ENCODE peak calls at places on chromosome 9, in four cellular contexts. One of them, this sample, is unnamed.

GRCh38 chr9:27413507-27414214 is 110.4 kb upstream of the IFNK start:
- DNase-seq in IMR-90: no peak
- DNase-seq in gastrocnemius medialis: no peak
- DNase-seq in left ventricle myocardium inferior: no peak
- DNase-seq in this sample: no peak

GRCh38 chr9:26413625-26414024 is 479.0 kb downstream of the CAAP1 start:
- DNase-seq in gastrocnemius medialis: no peak
- DNase-seq in IMR-90: no peak
- DNase-seq in left ventricle myocardium inferior: no peak
- DNase-seq in this sample: no peak

GRCh38 chr9:114662081-114662989 is 4.7 kb upstream of the TEX53 start:
- DNase-seq in IMR-90: peak
- DNase-seq in gastrocnemius medialis: no peak
- DNase-seq in left ventricle myocardium inferior: no peak
- DNase-seq in this sample: peak

GRCh38 chr9:113990975-113991471 is 87.1 kb downstream of the AMBP start:
- DNase-seq in IMR-90: peak
- DNase-seq in gastrocnemius medialis: no peak
- DNase-seq in left ventricle myocardium inferior: no peak
- DNase-seq in this sample: no peak

GRCh38 chr9:95055851-95056551 is 261.5 kb downstream of the FANCC start:
- DNase-seq in IMR-90: peak
- DNase-seq in gastrocnemius medialis: peak
- DNase-seq in left ventricle myocardium inferior: no peak
- DNase-seq in this sample: no peak

GRCh38 chr9:85425153-85425611 is 316.6 kb downstream of the AGTPBP1 start:
- DNase-seq in left ventricle myocardium inferior: peak
- DNase-seq in gastrocnemius medialis: no peak
- DNase-seq in IMR-90: no peak
- DNase-seq in this sample: peak

GRCh38 chr9:133780962-133781827 is 43.0 kb upstream of the SARDH start:
- DNase-seq in gastrocnemius medialis: no peak
- DNase-seq in left ventricle myocardium inferior: no peak
- DNase-seq in IMR-90: no peak
- DNase-seq in this sample: no peak

GRCh38 chr9:122498883-122499288 is 11.7 kb upstream of the OR1J2 start:
- DNase-seq in left ventricle myocardium inferior: no peak
- DNase-seq in IMR-90: peak
- DNase-seq in gastrocnemius medialis: no peak
- DNase-seq in this sample: peak

GRCh38 chr9:211557-211956 is 3.1 kb upstream of the DOCK8 start:
- DNase-seq in gastrocnemius medialis: no peak
- DNase-seq in left ventricle myocardium inferior: no peak
- DNase-seq in IMR-90: no peak
- DNase-seq in this sample: no peak

GRCh38 chr9:107016383-107016782 is 153.4 kb downstream of the ZNF462 start:
- DNase-seq in IMR-90: no peak
- DNase-seq in left ventricle myocardium inferior: no peak
- DNase-seq in gastrocnemius medialis: no peak
- DNase-seq in this sample: no peak

GRCh38 chr9:63816742-63817621 is 1468.0 kb downstream of the FOXD4L5 start:
- DNase-seq in gastrocnemius medialis: peak
- DNase-seq in IMR-90: peak
- DNase-seq in left ventricle myocardium inferior: peak
- DNase-seq in this sample: peak

GRCh38 chr9:81613002-81613750 is 76.2 kb downstream of the TLE1 start:
- DNase-seq in gastrocnemius medialis: peak
- DNase-seq in IMR-90: peak
- DNase-seq in left ventricle myocardium inferior: peak
- DNase-seq in this sample: no peak

GRCh38 chr9:757246-757881 is 84.1 kb upstream of the DMRT1 start:
- DNase-seq in gastrocnemius medialis: no peak
- DNase-seq in IMR-90: peak
- DNase-seq in left ventricle myocardium inferior: no peak
- DNase-seq in this sample: no peak

GRCh38 chr9:117705386-117705785 is 1.2 kb downstream of the TLR4 start:
- DNase-seq in gastrocnemius medialis: no peak
- DNase-seq in IMR-90: no peak
- DNase-seq in left ventricle myocardium inferior: no peak
- DNase-seq in this sample: no peak

GRCh38 chr9:124062172-124062571 is 50.6 kb downstream of the LHX2 start:
- DNase-seq in left ventricle myocardium inferior: no peak
- DNase-seq in IMR-90: no peak
- DNase-seq in gastrocnemius medialis: no peak
- DNase-seq in this sample: no peak

GRCh38 chr9:71364196-71364955 is 243.0 kb upstream of the TRPM3 start:
- DNase-seq in gastrocnemius medialis: no peak
- DNase-seq in IMR-90: no peak
- DNase-seq in left ventricle myocardium inferior: no peak
- DNase-seq in this sample: no peak

GRCh38 chr9:112868956-112869594 is 21.6 kb downstream of the SLC46A2 start:
- DNase-seq in gastrocnemius medialis: no peak
- DNase-seq in IMR-90: no peak
- DNase-seq in left ventricle myocardium inferior: no peak
- DNase-seq in this sample: peak

GRCh38 chr9:76637426-76637825 is 126.8 kb upstream of the PCA3 start:
- DNase-seq in gastrocnemius medialis: no peak
- DNase-seq in left ventricle myocardium inferior: no peak
- DNase-seq in IMR-90: no peak
- DNase-seq in this sample: no peak

GRCh38 chr9:95499847-95500246 is 16.9 kb downstream of the PTCH1 start:
- DNase-seq in gastrocnemius medialis: no peak
- DNase-seq in left ventricle myocardium inferior: no peak
- DNase-seq in IMR-90: peak
- DNase-seq in this sample: no peak

GRCh38 chr9:33737811-33738606 is 57.4 kb upstream of the PRSS3 start:
- DNase-seq in left ventricle myocardium inferior: peak
- DNase-seq in gastrocnemius medialis: no peak
- DNase-seq in IMR-90: peak
- DNase-seq in this sample: no peak

GRCh38 chr9:751137-752051 is 90.1 kb upstream of the DMRT1 start:
- DNase-seq in left ventricle myocardium inferior: no peak
- DNase-seq in IMR-90: peak
- DNase-seq in gastrocnemius medialis: peak
- DNase-seq in this sample: no peak

GRCh38 chr9:130872912-130873503 is 23.6 kb downstream of the QRFP start:
- DNase-seq in IMR-90: no peak
- DNase-seq in left ventricle myocardium inferior: peak
- DNase-seq in gastrocnemius medialis: peak
- DNase-seq in this sample: no peak

GRCh38 chr9:130298663-130299279 is 33.2 kb downstream of the HMCN2 start:
- DNase-seq in gastrocnemius medialis: no peak
- DNase-seq in left ventricle myocardium inferior: no peak
- DNase-seq in IMR-90: no peak
- DNase-seq in this sample: no peak

GRCh38 chr9:1208185-1208584 is 158.0 kb downstream of the DMRT2 start:
- DNase-seq in left ventricle myocardium inferior: no peak
- DNase-seq in IMR-90: peak
- DNase-seq in gastrocnemius medialis: no peak
- DNase-seq in this sample: no peak

GRCh38 chr9:28234899-28235277 is 661.6 kb upstream of the C9orf72 start:
- DNase-seq in left ventricle myocardium inferior: no peak
- DNase-seq in IMR-90: peak
- DNase-seq in gastrocnemius medialis: no peak
- DNase-seq in this sample: no peak

GRCh38 chr9:128657796-128658195 is 1.1 kb upstream of the DYNC2I2 start:
- DNase-seq in gastrocnemius medialis: no peak
- DNase-seq in left ventricle myocardium inferior: no peak
- DNase-seq in IMR-90: no peak
- DNase-seq in this sample: no peak

GRCh38 chr9:128654481-128654880 is 2.2 kb downstream of the DYNC2I2 start:
- DNase-seq in gastrocnemius medialis: no peak
- DNase-seq in IMR-90: no peak
- DNase-seq in left ventricle myocardium inferior: no peak
- DNase-seq in this sample: no peak

GRCh38 chr9:128656416-128657343 is at the start of gene DYNC2I2:
- DNase-seq in gastrocnemius medialis: peak
- DNase-seq in left ventricle myocardium inferior: peak
- DNase-seq in IMR-90: peak
- DNase-seq in this sample: peak

GRCh38 chr9:128653941-128654340 is 2.7 kb downstream of the DYNC2I2 start:
- DNase-seq in gastrocnemius medialis: no peak
- DNase-seq in left ventricle myocardium inferior: no peak
- DNase-seq in IMR-90: no peak
- DNase-seq in this sample: no peak

DNA sequence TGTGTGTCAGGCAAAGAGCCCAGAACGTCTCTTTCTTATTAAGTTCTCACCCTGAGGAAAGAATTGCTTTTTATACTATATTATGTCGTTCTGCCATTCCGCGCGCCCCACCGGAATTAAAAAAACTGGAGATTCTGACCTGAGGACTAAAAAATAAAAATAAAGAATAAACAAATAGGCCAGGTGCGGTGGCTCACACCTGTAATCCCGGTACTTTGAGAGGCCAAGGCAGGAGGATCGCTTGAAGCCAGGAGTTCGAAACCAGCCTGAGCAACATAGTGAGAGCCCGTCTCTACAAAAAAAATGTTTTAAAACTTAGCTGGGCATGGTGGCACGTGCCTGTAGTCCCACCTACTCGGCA is 677 bp upstream of the DYNC2I2 start:
- DNase-seq in left ventricle myocardium inferior: no peak
- DNase-seq in gastrocnemius medialis: no peak
- DNase-seq in IMR-90: no peak
- DNase-seq in this sample: no peak
- H3K4me3 ChIP-seq in left ventricle myocardium inferior: peak
- H3K4me3 ChIP-seq in gastrocnemius medialis: peak
- H3K4me3 ChIP-seq in IMR-90: no peak
- H3K4me3 ChIP-seq in this sample: no peak

GRCh38 chr9:127049044-127049443 is 73.4 kb downstream of the ANGPTL2 start:
- DNase-seq in gastrocnemius medialis: no peak
- DNase-seq in IMR-90: peak
- DNase-seq in left ventricle myocardium inferior: no peak
- DNase-seq in this sample: peak
- TF ChIP-seq CTCF in gastrocnemius medialis: no peak
- TF ChIP-seq CTCF in IMR-90: peak
- TF ChIP-seq CTCF in left ventricle myocardium inferior: peak
- TF ChIP-seq CTCF in this sample: no peak

DNA sequence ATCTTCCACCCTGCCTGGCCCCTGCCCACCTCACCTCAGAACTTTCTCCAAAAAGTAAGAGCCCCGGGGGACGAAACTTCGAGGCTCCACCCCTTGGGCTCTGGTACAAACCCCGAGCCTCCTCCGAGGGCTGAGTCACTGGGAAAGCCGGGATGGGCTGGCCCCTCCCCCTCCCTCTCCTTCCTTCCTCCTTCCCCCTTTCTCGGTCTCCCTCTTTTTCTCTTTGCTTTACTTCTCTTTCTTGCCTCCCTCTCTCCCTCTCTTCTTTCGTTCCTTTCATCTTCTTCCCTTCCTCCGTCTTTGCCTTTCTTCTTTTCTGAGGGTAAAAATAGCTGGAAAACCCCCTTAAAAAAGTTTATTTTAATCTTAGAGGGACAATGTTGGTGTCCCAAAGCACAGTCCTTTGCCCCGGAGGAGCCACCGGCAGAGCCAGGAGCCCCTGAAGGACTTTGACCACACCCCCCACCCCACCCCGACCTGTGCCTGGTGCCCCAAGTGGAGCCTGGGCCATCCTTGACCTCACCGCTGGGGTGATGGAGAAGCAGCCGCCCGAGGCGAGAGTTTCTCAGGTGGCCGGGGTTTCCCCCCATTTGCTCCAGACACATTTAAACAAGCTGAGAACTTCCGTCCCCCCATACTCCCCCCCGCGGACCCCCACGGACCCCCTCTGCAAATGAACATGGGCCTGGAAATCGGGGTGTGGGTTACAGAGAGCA is 5.7 kb upstream of the NOTCH1 start:
- DNase-seq in gastrocnemius medialis: peak
- DNase-seq in left ventricle myocardium inferior: peak
- DNase-seq in IMR-90: peak
- DNase-seq in this sample: peak
- H3K4me3 ChIP-seq in gastrocnemius medialis: no peak
- H3K4me3 ChIP-seq in left ventricle myocardium inferior: peak
- H3K4me3 ChIP-seq in IMR-90: no peak
- H3K4me3 ChIP-seq in this sample: peak

DNA sequence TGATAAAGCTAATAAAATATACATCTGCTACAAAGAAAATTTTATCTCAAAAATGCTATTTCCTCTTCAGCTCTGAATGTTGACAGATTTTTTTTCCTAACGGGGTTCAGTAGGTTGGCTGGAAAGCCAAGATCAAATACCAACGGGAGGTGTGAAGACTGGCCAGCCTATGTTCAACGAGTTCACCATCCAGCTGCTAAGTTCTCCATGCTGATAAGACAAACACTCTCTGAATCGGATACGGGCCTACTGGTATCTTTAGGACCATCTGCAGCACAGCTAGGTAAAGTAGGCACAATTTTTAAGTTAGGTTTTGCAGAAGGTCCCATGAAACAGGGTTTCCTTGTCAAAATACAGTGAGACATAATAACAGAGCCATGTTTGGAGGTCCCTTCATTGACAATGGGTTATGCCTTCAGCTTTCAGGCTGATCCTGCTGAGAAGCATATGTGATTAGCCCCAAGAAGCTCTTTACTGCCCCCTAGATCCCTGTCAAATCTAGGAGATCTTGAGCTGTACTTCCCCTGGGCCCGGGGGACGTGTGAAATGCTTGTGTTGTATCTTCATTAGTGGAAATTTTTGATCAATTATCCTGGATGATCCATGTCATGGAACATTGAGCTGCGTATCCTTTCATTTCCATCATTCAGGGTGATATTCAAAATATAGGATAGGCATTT is 60.6 kb downstream of the PGM5 start:
- DNase-seq in left ventricle myocardium inferior: no peak
- DNase-seq in IMR-90: no peak
- DNase-seq in gastrocnemius medialis: no peak
- DNase-seq in this sample: no peak
- TF ChIP-seq CTCF in left ventricle myocardium inferior: peak
- TF ChIP-seq CTCF in IMR-90: peak
- TF ChIP-seq CTCF in gastrocnemius medialis: no peak
- TF ChIP-seq CTCF in this sample: peak

DNA sequence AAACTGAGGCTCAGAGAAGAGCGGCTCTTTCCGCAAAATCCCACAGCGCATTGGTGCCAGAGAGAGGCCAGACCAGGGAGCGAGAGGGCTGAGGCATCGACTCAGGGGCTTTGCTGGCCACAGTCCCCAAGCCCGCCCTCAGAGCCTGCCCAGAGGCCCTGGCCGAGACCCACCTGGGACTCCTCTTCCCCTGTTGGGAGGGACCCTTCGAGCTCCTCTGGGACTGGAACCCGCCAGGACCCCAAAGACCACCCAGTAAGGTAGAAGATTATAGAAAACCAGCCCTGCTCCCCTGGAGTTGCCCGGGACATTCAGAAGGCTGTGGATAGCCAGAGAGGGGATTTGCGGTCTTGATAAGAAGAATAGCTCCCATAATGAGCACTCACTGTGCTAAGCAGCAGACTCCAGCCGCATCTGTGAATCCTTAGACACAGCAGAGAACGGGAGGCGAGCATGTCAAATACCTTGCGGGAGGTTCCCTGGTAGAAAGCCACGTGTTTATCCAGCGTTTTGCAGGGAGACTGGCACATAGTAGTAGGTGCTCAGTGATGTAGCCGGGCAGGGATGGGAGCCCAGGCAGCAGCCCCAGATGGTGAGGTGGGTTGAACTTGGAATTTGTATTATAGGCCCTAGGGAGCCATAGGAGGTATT is 651 bp upstream of the AK1 start:
- DNase-seq in IMR-90: no peak
- DNase-seq in left ventricle myocardium inferior: no peak
- DNase-seq in gastrocnemius medialis: no peak
- DNase-seq in this sample: no peak
- H3K4me3 ChIP-seq in IMR-90: peak
- H3K4me3 ChIP-seq in left ventricle myocardium inferior: peak
- H3K4me3 ChIP-seq in gastrocnemius medialis: peak
- H3K4me3 ChIP-seq in this sample: no peak